ENCODE peak calls at places on chromosomes 4 and X, in eight cellular contexts. T is A549, Z is H1, D is transverse colon, Y is tibial nerve, P is esophagus muscularis mucosa, R is SK-N-SH, C is HepG2. U is an unnamed sample.

GRCh38 chrX:23317799-23318724 is 16.6 kb upstream of the PTCHD1 start:
- DNase-seq in Y (no peak), C (no peak), Z (no peak), R (peak), P (no peak), D (peak), T (peak), U (no peak)

GRCh38 chrX:22300130-22300529 is 27.4 kb downstream of the CBLL2 start:
- DNase-seq in Z (no peak), D (no peak), T (no peak), C (no peak), R (peak), P (no peak), Y (no peak), U (no peak)

GRCh38 chrX:28609003-28609402 is 21.8 kb downstream of the IL1RAPL1 start:
- DNase-seq in R (no peak), D (no peak), Z (no peak), P (no peak), C (no peak), T (no peak), Y (no peak), U (no peak)

GRCh38 chr4:11765849-11766453 is 337.3 kb upstream of the HS3ST1 start:
- DNase-seq in T (peak), Y (no peak), R (peak), D (peak), P (no peak), Z (peak), C (peak), U (peak)

GRCh38 chr4:156575430-156576073 is 396.0 kb downstream of the PDGFC start:
- DNase-seq in D (no peak), C (no peak), P (no peak), Y (no peak), R (no peak), T (no peak), Z (no peak), U (no peak)

GRCh38 chr4:145731026-145731425 is 51.1 kb downstream of the C4orf51 start:
- DNase-seq in T (peak), R (no peak), C (peak), P (no peak), Y (no peak), Z (no peak), D (peak), U (no peak)

GRCh38 chrX:40459576-40460158 is 121.1 kb upstream of the ATP6AP2 start:
- DNase-seq in T (no peak), R (peak), C (no peak), D (no peak), Z (no peak), P (no peak), Y (no peak), U (no peak)

GRCh38 chr4:52713456-52713937 is 37.7 kb downstream of the ERVMER34-1 start:
- DNase-seq in C (peak), T (no peak), Y (no peak), P (no peak), D (no peak), Z (no peak), R (no peak), U (no peak)

GRCh38 chr4:22901631-22902030 is 208.9 kb downstream of the GBA3 start:
- DNase-seq in Y (no peak), D (no peak), C (no peak), T (no peak), P (no peak), Z (no peak), R (no peak), U (no peak)

GRCh38 chrX:47366051-47366722 is 4.2 kb upstream of the ZNF157 start:
- DNase-seq in D (peak), Y (no peak), Z (peak), R (peak), C (no peak), T (peak), P (peak), U (peak)

GRCh38 chr4:25234390-25235367 is 846 bp downstream of the PI4K2B start:
- DNase-seq in Z (no peak), R (peak), C (peak), Y (no peak), T (peak), P (no peak), D (peak), U (peak)

GRCh38 chr4:156085073-156085472 is 131.4 kb upstream of the CTSO start:
- DNase-seq in Z (no peak), T (no peak), Y (no peak), R (no peak), C (no peak), P (no peak), D (no peak), U (no peak)

GRCh38 chr4:112448211-112448745 is 67.7 kb downstream of the NEUROG2 start:
- DNase-seq in P (no peak), C (no peak), Y (no peak), Z (no peak), R (peak), D (no peak), T (no peak), U (no peak)

GRCh38 chr4:89837385-89837995 is 529 bp upstream of the SNCA start:
- DNase-seq in Y (no peak), C (no peak), D (no peak), Z (peak), T (peak), R (peak), P (no peak), U (peak)

GRCh38 chrX:32170481-32170880 is 1040.9 kb downstream of the DMD start:
- DNase-seq in Y (no peak), D (no peak), R (no peak), P (no peak), C (no peak), T (no peak), Z (no peak), U (no peak)

GRCh38 chr4:26206339-26206738 is 114.5 kb upstream of the RBPJ start:
- DNase-seq in R (no peak), Z (no peak), Y (peak), C (no peak), P (no peak), D (no peak), T (no peak), U (no peak)

GRCh38 chr4:175271010-175271630 is 353.0 kb downstream of the ADAM29 start:
- DNase-seq in C (no peak), T (no peak), Z (no peak), P (no peak), Y (no peak), D (no peak), R (no peak), U (no peak)

GRCh38 chrX:74527344-74527743 is 87.1 kb downstream of the RLIM start:
- DNase-seq in C (no peak), P (no peak), Y (no peak), D (no peak), T (no peak), R (no peak), Z (no peak), U (no peak)

GRCh38 chr4:80266267-80266901 is at the start of gene FGF5:
- DNase-seq in C (no peak), T (no peak), Y (no peak), R (peak), P (no peak), Z (no peak), D (peak), U (peak)

GRCh38 chr4:20272411-20272872 is 20.7 kb downstream of the SLIT2 start:
- DNase-seq in P (no peak), T (no peak), D (no peak), C (no peak), R (no peak), Z (no peak), Y (no peak), U (no peak)

GRCh38 chrX:155870958-155871357 is 10.2 kb upstream of the VAMP7 start:
- DNase-seq in Z (no peak), P (no peak), D (no peak), Y (no peak), C (no peak), R (no peak), T (no peak), U (no peak)

GRCh38 chrX:86002076-86002896 is 45.1 kb downstream of the CHM start:
- DNase-seq in Y (no peak), Z (peak), P (no peak), C (peak), T (no peak), R (no peak), D (peak), U (no peak)

GRCh38 chr4:24210332-24210902 is 320.6 kb upstream of the PPARGC1A start:
- DNase-seq in D (peak), R (no peak), P (peak), C (no peak), Y (peak), Z (no peak), T (peak), U (peak)

GRCh38 chr4:183968502-183968901 is 63.4 kb downstream of the STOX2 start:
- DNase-seq in D (no peak), C (no peak), T (no peak), P (no peak), Z (no peak), Y (no peak), R (peak), U (no peak)

GRCh38 chrX:18668468-18668867 is 3.4 kb downstream of the RS1 start:
- DNase-seq in Y (no peak), Z (no peak), T (no peak), R (no peak), P (no peak), C (no peak), D (no peak), U (no peak)

GRCh38 chrX:150405006-150405405 is 41.9 kb downstream of the MAMLD1 start:
- DNase-seq in Z (no peak), D (no peak), Y (no peak), P (no peak), T (no peak), C (no peak), R (no peak), U (no peak)

GRCh38 chr4:91592125-91592524 is 711.6 kb upstream of the GRID2 start:
- DNase-seq in Z (no peak), Y (no peak), P (no peak), D (no peak), T (no peak), C (no peak), R (no peak), U (no peak)

GRCh38 chr4:25567253-25567652 is 88.4 kb upstream of the SLC34A2 start:
- DNase-seq in T (no peak), P (no peak), D (no peak), Z (no peak), Y (no peak), R (no peak), C (no peak), U (no peak)

GRCh38 chr4:159216834-159217233 is 114.0 kb downstream of the RAPGEF2 start:
- DNase-seq in R (no peak), D (no peak), P (no peak), C (no peak), Y (no peak), Z (no peak), T (no peak), U (no peak)

GRCh38 chrX:17654116-17654515 is 83.2 kb upstream of the SCML1 start:
- DNase-seq in D (no peak), R (no peak), T (no peak), Z (no peak), P (no peak), Y (no peak), C (no peak), U (no peak)

GRCh38 chr4:83334425-83335241 is at the start of gene HPSE:
- DNase-seq in Y (peak), R (peak), P (peak), C (peak), D (peak), Z (peak), T (peak), U (peak)

GRCh38 chr4:38509551-38509950 is 154.4 kb upstream of the KLF3 start:
- DNase-seq in R (no peak), T (no peak), P (peak), Y (no peak), C (no peak), Z (no peak), D (no peak), U (no peak)
- TF ChIP-seq EP300 in R (no peak), T (no peak), P (no peak), Y (no peak), C (no peak), Z (no peak), D (no peak), U (no peak)

DNA sequence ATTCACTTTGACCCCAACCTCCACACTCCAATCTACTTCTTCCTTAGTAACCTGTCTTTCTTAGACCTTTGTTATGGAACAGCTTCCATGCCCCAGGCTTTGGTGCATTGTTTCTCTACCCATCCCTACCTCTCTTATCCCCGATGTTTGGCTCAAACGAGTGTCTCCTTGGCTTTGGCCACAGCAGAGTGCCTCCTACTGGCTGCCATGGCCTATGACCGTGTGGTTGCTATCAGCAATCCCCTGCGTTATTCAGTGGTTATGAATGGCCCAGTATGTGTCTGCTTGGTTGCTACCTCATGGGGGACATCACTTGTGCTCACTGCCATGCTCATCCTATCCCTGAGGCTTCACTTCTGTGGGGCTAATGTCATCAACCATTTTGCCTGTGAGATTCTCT is 344 bp downstream of the OR13H1 start:
- DNase-seq in T (no peak), Z (no peak), C (no peak), Y (no peak), D (no peak), R (no peak), P (no peak), U (no peak)
- TF ChIP-seq CTCF in T (no peak), Z (peak), C (no peak), Y (no peak), D (no peak), R (peak), P (no peak), U (no peak)

DNA sequence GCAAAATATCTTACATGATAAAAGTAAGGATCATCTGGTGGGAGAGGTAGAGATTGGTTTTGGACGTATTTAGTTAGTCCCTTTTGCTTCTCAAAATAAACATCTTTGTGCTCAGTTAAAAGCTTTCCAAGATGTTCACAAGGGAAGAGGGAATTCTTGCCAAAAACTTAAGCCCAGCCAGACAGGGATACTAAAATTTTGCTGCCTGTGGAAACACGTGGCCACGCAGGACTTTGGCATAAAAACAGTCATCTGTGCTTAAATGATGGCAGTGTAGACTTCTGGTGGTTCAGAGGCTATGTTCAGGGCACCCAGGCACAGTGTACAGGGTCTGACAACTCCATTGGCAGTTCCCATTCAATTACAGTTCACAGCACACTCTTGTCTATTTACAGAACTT is 93.2 kb upstream of the JADE1 start:
- DNase-seq in D (no peak), R (no peak), Z (no peak), Y (peak), C (no peak), P (no peak), T (no peak), U (no peak)
- TF ChIP-seq EP300 in D (no peak), R (no peak), Z (no peak), Y (no peak), C (no peak), P (no peak), T (no peak), U (no peak)

GRCh38 chr4:140373328-140374129 is at the start of gene SCOC:
- DNase-seq in T (peak), C (peak), D (peak), P (peak), Z (peak), Y (peak), R (peak), U (peak)

GRCh38 chr4:140368686-140369085 is 4.8 kb upstream of the SCOC start:
- DNase-seq in P (no peak), T (no peak), R (no peak), Z (no peak), C (no peak), Y (no peak), D (no peak), U (no peak)

GRCh38 chr4:140367738-140368137 is 5.7 kb upstream of the SCOC start:
- DNase-seq in Z (no peak), T (no peak), P (no peak), Y (no peak), C (no peak), D (no peak), R (no peak), U (no peak)

GRCh38 chr4:140374130-140374477 is 658 bp downstream of the SCOC start:
- DNase-seq in Z (no peak), P (no peak), R (no peak), Y (no peak), D (no peak), T (no peak), C (peak), U (no peak)

GRCh38 chr4:140372607-140373327 is 679 bp upstream of the SCOC start:
- DNase-seq in P (no peak), R (peak), Z (no peak), C (peak), T (peak), D (peak), Y (no peak), U (no peak)
- TF ChIP-seq CTCF in P (no peak), R (peak), Z (no peak), C (no peak), T (no peak), D (peak), Y (peak), U (no peak)

GRCh38 chrX:101051153-101051548 is 760 bp downstream of the TRMT2B start:
- DNase-seq in C (no peak), Z (peak), Y (no peak), T (no peak), P (no peak), D (no peak), R (no peak), U (no peak)
- TF ChIP-seq EP300 in C (no peak), Z (no peak), Y (no peak), T (no peak), P (no peak), D (no peak), R (no peak), U (no peak)

GRCh38 chrX:136271300-136271699 is 20.1 kb upstream of the MAP7D3 start:
- DNase-seq in C (no peak), T (no peak), P (no peak), Z (no peak), Y (no peak), R (no peak), D (no peak), U (no peak)

GRCh38 chrX:136266828-136267227 is 15.6 kb upstream of the MAP7D3 start:
- DNase-seq in P (no peak), Y (no peak), C (no peak), R (no peak), D (no peak), T (no peak), Z (no peak), U (no peak)

GRCh38 chrX:136269921-136270320 is 18.7 kb upstream of the MAP7D3 start:
- DNase-seq in R (no peak), T (no peak), C (no peak), Y (no peak), Z (no peak), D (no peak), P (no peak), U (no peak)

GRCh38 chrX:136272325-136272724 is 21.1 kb upstream of the MAP7D3 start:
- DNase-seq in P (no peak), T (no peak), Y (no peak), R (no peak), C (no peak), Z (no peak), D (no peak), U (no peak)

GRCh38 chrX:136268051-136269048 is 17.1 kb upstream of the MAP7D3 start:
- DNase-seq in C (peak), Y (peak), P (no peak), T (peak), R (peak), Z (no peak), D (peak), U (peak)
- TF ChIP-seq CTCF in C (peak), Y (peak), P (peak), T (peak), R (peak), Z (peak), D (peak), U (peak)

DNA sequence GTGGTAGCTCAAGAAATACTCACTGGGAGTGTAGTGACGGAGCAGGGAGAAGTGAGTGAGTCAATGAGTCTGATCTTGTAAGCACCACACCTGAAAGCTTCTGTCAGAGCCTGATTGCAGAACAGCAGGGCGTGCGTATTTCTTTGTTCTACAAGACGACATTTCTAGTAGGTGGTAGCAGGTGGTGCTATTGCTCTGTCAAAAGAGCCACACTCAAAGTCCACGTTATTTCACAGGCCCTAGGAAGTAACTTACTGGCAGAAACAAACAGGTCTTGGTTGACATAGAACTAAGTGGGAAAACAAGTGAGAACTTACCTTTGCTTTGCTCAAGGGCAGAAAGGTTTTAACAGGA is 46.4 kb upstream of the SPRY1 start:
- DNase-seq in P (no peak), Z (peak), D (peak), Y (no peak), R (no peak), C (peak), T (no peak), U (no peak)
- TF ChIP-seq EP300 in P (no peak), Z (no peak), D (no peak), Y (no peak), R (no peak), C (no peak), T (no peak), U (no peak)

DNA sequence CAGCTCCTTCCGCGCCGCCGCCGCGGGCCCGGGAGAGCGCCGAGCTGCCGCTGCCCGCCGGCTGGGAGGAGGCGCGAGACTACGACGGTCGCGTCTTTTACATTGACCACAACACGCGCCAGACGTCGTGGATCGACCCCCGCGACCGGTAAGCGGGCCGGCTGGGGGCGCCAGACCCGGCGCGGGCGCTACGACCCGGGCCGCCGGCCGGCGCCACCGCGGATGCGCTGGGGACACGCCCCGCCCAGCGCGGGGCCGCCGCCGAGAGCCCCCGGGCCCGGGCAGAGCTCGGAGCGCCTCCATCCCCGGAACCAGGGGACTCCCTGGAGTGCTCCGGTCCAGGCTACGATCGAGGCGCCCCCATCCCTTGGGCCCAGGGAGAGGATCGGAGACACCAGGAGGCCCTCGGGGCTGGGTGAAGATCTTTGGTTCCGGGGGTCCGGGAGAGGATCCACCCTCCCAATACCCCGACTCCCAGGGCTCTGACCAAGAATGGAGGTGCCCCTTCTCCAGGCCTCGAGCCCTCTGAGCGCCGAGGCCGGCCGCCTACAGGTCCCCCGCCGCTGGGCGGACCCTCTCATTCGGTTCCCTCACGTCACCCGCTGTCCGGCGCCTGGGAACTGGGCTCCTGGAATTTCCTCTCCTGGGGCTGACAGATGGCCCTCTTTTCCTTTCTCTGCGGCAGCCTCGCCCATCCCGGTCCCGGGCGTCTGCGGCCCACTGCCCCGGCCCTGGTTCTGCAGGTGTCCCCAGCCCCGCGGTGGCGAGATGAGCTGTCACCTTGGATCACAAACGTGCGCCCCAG is 48.8 kb downstream of the CLDN34 start:
- DNase-seq in T (no peak), Z (no peak), D (no peak), P (no peak), R (peak), Y (no peak), C (no peak), U (peak)
- TF ChIP-seq CTCF in T (peak), Z (no peak), D (no peak), P (no peak), R (no peak), Y (no peak), C (peak), U (no peak)

GRCh38 chr4:106864231-106864630 is 171.9 kb downstream of the DKK2 start:
- DNase-seq in Z (no peak), C (no peak), D (no peak), Y (no peak), R (no peak), P (no peak), T (no peak), U (no peak)
- TF ChIP-seq EP300 in Z (no peak), C (no peak), D (no peak), Y (no peak), R (no peak), P (no peak), T (no peak), U (no peak)

U was measured in ovary.